ENCODE peak calls at places on chromosomes 12 and 14, in four cellular contexts. One of them, this sample, is unnamed.

GRCh38 chr12:114691196-114691595 is 7.2 kb upstream of the TBX3 start:
- DNase-seq in HepG2: no peak
- DNase-seq in GM12878: no peak
- DNase-seq in K562: no peak
- DNase-seq in this sample: no peak

GRCh38 chr12:31965090-31965489 is 5.9 kb downstream of the RESF1 start:
- DNase-seq in K562: no peak
- DNase-seq in GM12878: no peak
- DNase-seq in HepG2: no peak
- DNase-seq in this sample: no peak

GRCh38 chr12:61694214-61694613 is 566.0 kb upstream of the USP15 start:
- DNase-seq in GM12878: no peak
- DNase-seq in K562: no peak
- DNase-seq in HepG2: no peak
- DNase-seq in this sample: no peak

GRCh38 chr12:55634186-55634585 is 2.5 kb upstream of the OR10P1 start:
- DNase-seq in K562: no peak
- DNase-seq in HepG2: no peak
- DNase-seq in GM12878: no peak
- DNase-seq in this sample: no peak

GRCh38 chr12:18383203-18383602 is 121.9 kb downstream of the PIK3C2G start:
- DNase-seq in HepG2: peak; percentile 67
- DNase-seq in GM12878: no peak
- DNase-seq in K562: no peak
- DNase-seq in this sample: peak; percentile 62

GRCh38 chr12:113461666-113462065 is 10.0 kb downstream of the LHX5 start:
- DNase-seq in HepG2: peak; percentile 45
- DNase-seq in GM12878: no peak
- DNase-seq in K562: peak; percentile 76
- DNase-seq in this sample: peak; percentile 70

GRCh38 chr12:102526701-102527100 is 46.3 kb upstream of the IGF1 start:
- DNase-seq in K562: no peak
- DNase-seq in HepG2: no peak
- DNase-seq in GM12878: no peak
- DNase-seq in this sample: no peak

GRCh38 chr14:64293976-64294671 is at the start of gene ESR2:
- DNase-seq in HepG2: no peak
- DNase-seq in K562: peak; percentile 22
- DNase-seq in GM12878: no peak
- DNase-seq in this sample: peak; percentile 13

GRCh38 chr14:70871863-70872677 is 35.2 kb upstream of the PCNX1 start:
- DNase-seq in GM12878: no peak
- DNase-seq in K562: no peak
- DNase-seq in HepG2: no peak
- DNase-seq in this sample: no peak

GRCh38 chr12:65364021-65364420 is 85.5 kb downstream of the MSRB3 start:
- DNase-seq in K562: no peak
- DNase-seq in GM12878: no peak
- DNase-seq in HepG2: no peak
- DNase-seq in this sample: no peak

GRCh38 chr12:85798122-85798521 is 38.1 kb downstream of the RASSF9 start:
- DNase-seq in GM12878: no peak
- DNase-seq in HepG2: no peak
- DNase-seq in K562: no peak
- DNase-seq in this sample: no peak

DNA sequence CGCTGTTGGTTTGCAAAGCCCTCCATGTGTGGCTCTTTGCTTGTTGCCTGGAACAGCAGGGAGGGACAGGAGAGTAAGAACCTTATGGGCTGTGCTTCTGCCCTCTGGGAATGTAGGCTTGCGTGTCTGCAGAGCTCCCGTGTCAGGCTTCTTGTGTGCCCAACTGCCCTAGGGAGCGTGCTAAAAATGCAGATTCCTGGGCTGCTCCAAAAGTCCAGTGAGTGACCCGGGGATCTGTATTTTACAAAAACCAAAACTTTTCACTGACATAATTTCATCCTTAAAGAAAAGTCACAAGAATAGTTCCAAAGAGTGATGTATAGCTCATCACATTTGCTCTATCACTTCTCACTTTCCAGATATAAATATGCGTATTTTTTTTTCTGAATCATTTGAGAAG is 34.8 kb upstream of the CCDC63 start:
- DNase-seq in HepG2: no peak
- DNase-seq in GM12878: no peak
- DNase-seq in K562: no peak
- DNase-seq in this sample: no peak
- TF ChIP-seq ESRRA in HepG2: no peak
- TF ChIP-seq ESRRA in GM12878: no peak
- TF ChIP-seq ESRRA in K562: no peak
- TF ChIP-seq ESRRA in this sample: no peak

GRCh38 chr14:59297070-59297766 is 108.8 kb downstream of the DAAM1 start:
- DNase-seq in HepG2: peak; percentile 94
- DNase-seq in GM12878: no peak
- DNase-seq in K562: no peak
- DNase-seq in this sample: no peak
- TF ChIP-seq REST in HepG2: no peak
- TF ChIP-seq REST in GM12878: no peak
- TF ChIP-seq REST in K562: no peak
- TF ChIP-seq REST in this sample: no peak

GRCh38 chr14:65866422-65866821 is 453.9 kb downstream of the FUT8 start:
- DNase-seq in GM12878: no peak
- DNase-seq in K562: no peak
- DNase-seq in HepG2: no peak
- DNase-seq in this sample: no peak

GRCh38 chr14:65867333-65867732 is 454.8 kb downstream of the FUT8 start:
- DNase-seq in HepG2: no peak
- DNase-seq in GM12878: no peak
- DNase-seq in K562: no peak
- DNase-seq in this sample: no peak

GRCh38 chr14:65864549-65864948 is 452.0 kb downstream of the FUT8 start:
- DNase-seq in HepG2: no peak
- DNase-seq in K562: no peak
- DNase-seq in GM12878: no peak
- DNase-seq in this sample: no peak

GRCh38 chr14:65866906-65867305 is 454.4 kb downstream of the FUT8 start:
- DNase-seq in GM12878: no peak
- DNase-seq in K562: no peak
- DNase-seq in HepG2: no peak
- DNase-seq in this sample: no peak

DNA sequence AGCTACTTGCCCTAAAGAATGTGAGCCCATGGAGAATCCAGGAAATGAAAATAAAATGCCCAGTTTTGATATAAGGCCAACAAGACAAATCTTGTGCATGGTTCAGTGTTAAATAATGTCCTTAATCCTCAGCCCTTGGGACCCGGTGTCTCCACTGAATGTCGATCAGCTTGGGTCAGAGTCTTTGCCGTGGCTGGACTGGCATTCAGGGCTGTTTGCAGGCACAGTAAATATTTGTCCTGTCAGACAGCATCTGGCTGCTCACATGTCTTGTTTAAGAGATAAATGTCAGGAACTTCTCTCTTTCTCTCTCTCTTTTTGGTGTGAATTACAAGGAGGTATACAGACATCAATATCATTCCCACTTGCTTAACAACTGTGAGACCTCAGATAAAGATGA is 452.5 kb downstream of the FUT8 start:
- DNase-seq in HepG2: no peak
- DNase-seq in K562: no peak
- DNase-seq in GM12878: no peak
- DNase-seq in this sample: no peak
- TF ChIP-seq ESRRA in HepG2: no peak
- TF ChIP-seq ESRRA in K562: no peak
- TF ChIP-seq ESRRA in GM12878: no peak
- TF ChIP-seq ESRRA in this sample: no peak

GRCh38 chr12:127632431-127632830 is 634.5 kb upstream of the TMEM132C start:
- DNase-seq in HepG2: no peak
- DNase-seq in GM12878: no peak
- DNase-seq in K562: no peak
- DNase-seq in this sample: no peak
- TF ChIP-seq REST in HepG2: no peak
- TF ChIP-seq REST in GM12878: no peak
- TF ChIP-seq REST in K562: no peak
- TF ChIP-seq REST in this sample: no peak

GRCh38 chr14:102040153-102040552 is 46.7 kb downstream of the HSP90AA1 start:
- DNase-seq in HepG2: no peak
- DNase-seq in GM12878: no peak
- DNase-seq in K562: no peak
- DNase-seq in this sample: no peak

GRCh38 chr14:102035914-102036313 is 50.9 kb downstream of the HSP90AA1 start:
- DNase-seq in K562: no peak
- DNase-seq in GM12878: no peak
- DNase-seq in HepG2: no peak
- DNase-seq in this sample: no peak

GRCh38 chr14:102042699-102043098 is 44.1 kb downstream of the HSP90AA1 start:
- DNase-seq in K562: no peak
- DNase-seq in GM12878: no peak
- DNase-seq in HepG2: no peak
- DNase-seq in this sample: no peak

GRCh38 chr14:102043251-102044025 is 43.4 kb downstream of the HSP90AA1 start:
- DNase-seq in HepG2: no peak
- DNase-seq in K562: no peak
- DNase-seq in GM12878: no peak
- DNase-seq in this sample: no peak

GRCh38 chr14:102039157-102039556 is 47.7 kb downstream of the HSP90AA1 start:
- DNase-seq in HepG2: no peak
- DNase-seq in K562: no peak
- DNase-seq in GM12878: no peak
- DNase-seq in this sample: no peak
- TF ChIP-seq ESRRA in HepG2: no peak
- TF ChIP-seq ESRRA in K562: no peak
- TF ChIP-seq ESRRA in GM12878: no peak
- TF ChIP-seq ESRRA in this sample: no peak

GRCh38 chr12:47218191-47218654 is 138.5 kb upstream of the AMIGO2 start:
- DNase-seq in GM12878: no peak
- DNase-seq in K562: no peak
- DNase-seq in HepG2: no peak
- DNase-seq in this sample: no peak

GRCh38 chr12:47216150-47216677 is 136.5 kb upstream of the AMIGO2 start:
- DNase-seq in GM12878: peak; percentile 74
- DNase-seq in HepG2: no peak
- DNase-seq in K562: no peak
- DNase-seq in this sample: no peak

GRCh38 chr12:47212701-47213039 is 132.9 kb upstream of the AMIGO2 start:
- DNase-seq in K562: no peak
- DNase-seq in GM12878: no peak
- DNase-seq in HepG2: no peak
- DNase-seq in this sample: no peak

GRCh38 chr12:47214001-47214619 is 134.4 kb upstream of the AMIGO2 start:
- DNase-seq in GM12878: no peak
- DNase-seq in K562: no peak
- DNase-seq in HepG2: no peak
- DNase-seq in this sample: no peak

GRCh38 chr12:47214771-47215170 is 135.0 kb upstream of the AMIGO2 start:
- DNase-seq in K562: no peak
- DNase-seq in HepG2: no peak
- DNase-seq in GM12878: no peak
- DNase-seq in this sample: no peak
- TF ChIP-seq REST in K562: no peak
- TF ChIP-seq REST in HepG2: no peak
- TF ChIP-seq REST in GM12878: no peak
- TF ChIP-seq REST in this sample: no peak

DNA sequence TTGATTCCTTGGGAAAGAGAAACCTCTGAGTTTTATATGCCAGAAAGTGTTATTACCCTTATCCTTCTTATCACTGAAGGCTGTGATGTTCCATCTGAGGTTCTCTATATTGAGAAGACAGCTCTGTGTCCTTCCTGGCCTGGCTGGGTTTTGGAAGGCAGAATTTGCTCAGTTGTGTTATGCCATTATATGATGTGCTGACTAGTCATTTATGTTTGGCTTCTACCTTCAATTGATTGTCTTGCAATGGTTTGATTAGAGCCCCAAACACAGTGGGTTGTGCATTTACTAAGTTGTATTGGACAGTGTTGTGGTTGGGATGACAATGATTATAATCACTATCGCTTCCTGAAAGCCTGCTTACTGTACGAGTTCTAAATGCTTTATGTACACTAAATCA is 265.7 kb downstream of the SNAPC1 start:
- DNase-seq in GM12878: no peak
- DNase-seq in K562: no peak
- DNase-seq in HepG2: no peak
- DNase-seq in this sample: no peak
- TF ChIP-seq ESRRA in GM12878: no peak
- TF ChIP-seq ESRRA in K562: no peak
- TF ChIP-seq ESRRA in HepG2: no peak
- TF ChIP-seq ESRRA in this sample: no peak

DNA sequence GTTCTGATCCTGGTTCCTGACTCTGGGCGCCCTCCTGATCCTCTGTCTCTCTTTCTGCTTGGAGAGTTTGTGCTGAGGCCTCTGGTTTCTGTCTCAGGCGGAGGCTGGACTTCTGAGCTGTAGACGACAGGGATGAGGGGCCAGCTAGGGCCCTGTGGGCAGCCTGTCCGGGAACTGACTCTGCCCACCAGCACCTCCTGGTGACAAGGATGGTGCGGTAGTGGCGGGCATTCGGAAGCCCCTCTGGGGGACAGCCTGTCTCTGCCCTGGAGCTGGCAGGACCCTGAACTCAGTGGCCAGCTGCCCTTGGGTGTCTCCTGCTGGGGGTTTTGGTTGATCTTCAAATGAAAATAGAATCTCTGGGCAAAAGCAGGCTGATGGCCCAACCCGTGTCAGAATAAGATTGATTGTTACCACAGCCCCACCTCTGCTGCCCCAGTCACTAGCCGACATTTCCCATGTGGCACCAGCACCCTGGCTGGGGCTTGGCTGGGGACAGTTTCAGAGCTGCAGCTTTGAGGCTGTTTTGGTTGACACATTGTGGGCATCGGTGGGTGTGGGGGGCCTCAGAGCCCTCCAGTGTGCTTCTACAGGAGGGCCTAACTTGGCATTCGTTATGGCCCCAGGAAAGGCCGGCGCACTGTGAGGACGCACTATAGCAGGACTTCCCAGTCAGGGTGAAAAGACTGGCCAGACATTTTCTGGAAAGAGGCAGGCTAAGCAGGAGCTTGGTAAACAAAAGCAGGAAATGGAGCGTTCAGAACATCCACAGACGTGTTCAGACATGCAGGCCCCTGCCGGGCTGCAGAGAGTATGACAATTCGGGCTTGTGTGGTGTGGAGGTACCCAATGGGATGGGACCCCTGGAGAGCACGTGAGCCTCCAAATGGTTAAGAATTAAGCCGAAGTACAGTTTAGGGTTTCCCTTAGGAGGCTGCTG is 16.1 kb downstream of the KRT80 start:
- DNase-seq in GM12878: no peak
- DNase-seq in HepG2: peak; percentile 36
- DNase-seq in K562: no peak
- DNase-seq in this sample: no peak
- TF ChIP-seq REST in GM12878: no peak
- TF ChIP-seq REST in HepG2: no peak
- TF ChIP-seq REST in K562: no peak
- TF ChIP-seq REST in this sample: no peak

This sample was measured in A549.